ENCODE peak calls at places on chromosomes 16 and 17, in six cellular contexts. W, L, U, O, R and Q are unnamed samples.

GRCh38 chr17:34673995-34674900 is 94.9 kb downstream of the TMEM132E start:
- DNase-seq in W (no peak), L (peak; percentile 39), U (no peak), O (no peak), R (no peak), Q (no peak)

GRCh38 chr17:6688944-6689343 is 24.2 kb downstream of the SLC13A5 start:
- DNase-seq in W (no peak), L (no peak), U (no peak), O (no peak), R (no peak), Q (no peak)

GRCh38 chr16:31382485-31383161 is 10.5 kb upstream of the ITGAD start:
- DNase-seq in W (peak; percentile 85), L (peak; percentile 7), U (peak; percentile 87), O (peak; percentile 83), R (peak; percentile 77), Q (peak; percentile 93)

GRCh38 chr17:15279011-15279477 is 13.9 kb upstream of the PMP22 start:
- DNase-seq in W (no peak), L (no peak), U (no peak), O (no peak), R (no peak), Q (no peak)

GRCh38 chr16:55189179-55189578 is 134.8 kb upstream of the IRX6 start:
- DNase-seq in W (no peak), L (peak; percentile 56), U (no peak), O (no peak), R (no peak), Q (no peak)

GRCh38 chr17:75685508-75685907 is 18.4 kb downstream of the SAP30BP start:
- DNase-seq in W (no peak), L (no peak), U (no peak), O (no peak), R (no peak), Q (no peak)

GRCh38 chr16:30112197-30113030 is 923 bp downstream of the GDPD3 start:
- DNase-seq in W (peak; percentile 95), L (no peak), U (peak; percentile 91), O (peak; percentile 75), R (peak; percentile 76), Q (peak; percentile 94)

GRCh38 chr16:86281435-86281834 is 228.9 kb upstream of the FOXF1 start:
- DNase-seq in W (no peak), L (no peak), U (no peak), O (no peak), R (no peak), Q (no peak)

GRCh38 chr17:29212681-29213121 is 32.5 kb upstream of the MYO18A start:
- DNase-seq in W (no peak), L (no peak), U (no peak), O (no peak), R (no peak), Q (no peak)

GRCh38 chr16:64182985-64183384 is 938.9 kb downstream of the CDH11 start:
- DNase-seq in W (no peak), L (no peak), U (no peak), O (no peak), R (no peak), Q (no peak)

GRCh38 chr16:15703029-15703736 is 53.1 kb downstream of the NDE1 start:
- DNase-seq in W (no peak), L (no peak), U (no peak), O (no peak), R (no peak), Q (no peak)

GRCh38 chr17:82064433-82065192 is 991 bp downstream of the DUS1L start:
- DNase-seq in W (no peak), L (no peak), U (no peak), O (peak; percentile 56), R (no peak), Q (no peak)

GRCh38 chr16:66045626-66046025 is 320.9 kb upstream of the CDH5 start:
- DNase-seq in W (no peak), L (no peak), U (no peak), O (no peak), R (no peak), Q (no peak)

GRCh38 chr16:69127966-69128510 is 4.3 kb downstream of the CHTF8 start:
- DNase-seq in W (no peak), L (no peak), U (no peak), O (no peak), R (no peak), Q (no peak)

GRCh38 chr17:1713878-1714487 is 3.8 kb upstream of the TLCD2 start:
- DNase-seq in W (peak; percentile 58), L (no peak), U (peak; percentile 66), O (peak; percentile 50), R (peak; percentile 60), Q (peak; percentile 94)

GRCh38 chr16:56667581-56668571 is at the start of gene MT1G:
- DNase-seq in W (no peak), L (no peak), U (no peak), O (no peak), R (no peak), Q (peak; percentile 74)

GRCh38 chr17:4573682-4574081 is 10.6 kb upstream of the SMTNL2 start:
- DNase-seq in W (no peak), L (no peak), U (no peak), O (no peak), R (no peak), Q (no peak)

GRCh38 chr16:19166500-19166899 is 1.5 kb upstream of the SYT17 start:
- DNase-seq in W (no peak), L (no peak), U (no peak), O (no peak), R (no peak), Q (no peak)

GRCh38 chr16:31487720-31488629 is 5.1 kb downstream of the SLC5A2 start:
- DNase-seq in W (no peak), L (peak; percentile 61), U (peak; percentile 91), O (peak; percentile 79), R (peak; percentile 58), Q (peak; percentile 89)

GRCh38 chr17:19762515-19762961 is 14.4 kb upstream of the ALDH3A1 start:
- DNase-seq in W (peak; percentile 85), L (peak; percentile 25), U (peak; percentile 89), O (peak; percentile 70), R (peak; percentile 92), Q (peak; percentile 99)

GRCh38 chr17:67679721-67680120 is 38.0 kb upstream of the NOL11 start:
- DNase-seq in W (no peak), L (no peak), U (no peak), O (no peak), R (no peak), Q (no peak)

GRCh38 chr17:69609495-69610315 is 195.2 kb downstream of the MAP2K6 start:
- DNase-seq in W (peak; percentile 36), L (no peak), U (peak; percentile 45), O (peak; percentile 7), R (peak; percentile 18), Q (peak; percentile 74)

GRCh38 chr16:7363397-7364053 is 30.9 kb downstream of the RBFOX1 start:
- DNase-seq in W (no peak), L (peak; percentile 5), U (no peak), O (no peak), R (no peak), Q (no peak)

GRCh38 chr16:10831899-10832886 is 13.6 kb upstream of the TVP23A start:
- DNase-seq in W (no peak), L (no peak), U (no peak), O (no peak), R (no peak), Q (no peak)

GRCh38 chr17:74972107-74972972 is at the start of gene HID1:
- DNase-seq in W (peak; percentile 93), L (peak; percentile 72), U (peak; percentile 99), O (peak; percentile 86), R (peak; percentile 89), Q (peak; percentile 98)